ENCODE peak calls at places on chromosome 7, in ten cellular contexts. T, N, Y, Z, J, I, E, A, H and P are unnamed samples.

GRCh38 chr7:155193716-155194115 is 104.0 kb upstream of the INSIG1 start:
- DNase-seq in T (no peak), N (no peak), Y (no peak), Z (no peak), J (no peak), I (no peak), E (no peak), A (no peak), H (no peak), P (no peak)

GRCh38 chr7:41045556-41046123 is 657.2 kb downstream of the INHBA start:
- DNase-seq in T (no peak), N (peak), Y (no peak), Z (peak), J (no peak), I (peak), E (no peak), A (no peak), H (no peak), P (no peak)

GRCh38 chr7:42057331-42057730 is 179.7 kb downstream of the GLI3 start:
- DNase-seq in T (no peak), N (no peak), Y (no peak), Z (no peak), J (no peak), I (no peak), E (no peak), A (no peak), H (no peak), P (no peak)

GRCh38 chr7:141160246-141160855 is 86.5 kb downstream of the TMEM178B start:
- DNase-seq in T (no peak), N (no peak), Y (no peak), Z (no peak), J (no peak), I (no peak), E (no peak), A (no peak), H (no peak), P (no peak)

GRCh38 chr7:72092769-72093168 is 319.4 kb downstream of the CALN1 start:
- DNase-seq in T (peak), N (no peak), Y (no peak), Z (no peak), J (no peak), I (no peak), E (no peak), A (no peak), H (no peak), P (no peak)

GRCh38 chr7:55474944-55475911 is 97.1 kb downstream of the VOPP1 start:
- DNase-seq in T (no peak), N (peak), Y (no peak), Z (no peak), J (peak), I (no peak), E (no peak), A (no peak), H (no peak), P (no peak)

GRCh38 chr7:25495342-25495855 is 267.1 kb upstream of the NPVF start:
- DNase-seq in T (no peak), N (no peak), Y (no peak), Z (no peak), J (no peak), I (no peak), E (no peak), A (peak), H (no peak), P (no peak)

GRCh38 chr7:148014473-148014872 is 576.1 kb upstream of the C7orf33 start:
- DNase-seq in T (no peak), N (no peak), Y (no peak), Z (no peak), J (no peak), I (no peak), E (no peak), A (no peak), H (no peak), P (no peak)

GRCh38 chr7:44634187-44634838 is 27.9 kb downstream of the OGDH start:
- DNase-seq in T (no peak), N (no peak), Y (no peak), Z (no peak), J (no peak), I (peak), E (no peak), A (no peak), H (no peak), P (no peak)

GRCh38 chr7:2374401-2374800 is 19.8 kb downstream of the EIF3B start:
- DNase-seq in T (no peak), N (no peak), Y (no peak), Z (no peak), J (no peak), I (no peak), E (no peak), A (no peak), H (no peak), P (no peak)

GRCh38 chr7:50752422-50752821 is 30.3 kb downstream of the GRB10 start:
- DNase-seq in T (no peak), N (no peak), Y (no peak), Z (no peak), J (no peak), I (no peak), E (no peak), A (no peak), H (no peak), P (no peak)

DNA sequence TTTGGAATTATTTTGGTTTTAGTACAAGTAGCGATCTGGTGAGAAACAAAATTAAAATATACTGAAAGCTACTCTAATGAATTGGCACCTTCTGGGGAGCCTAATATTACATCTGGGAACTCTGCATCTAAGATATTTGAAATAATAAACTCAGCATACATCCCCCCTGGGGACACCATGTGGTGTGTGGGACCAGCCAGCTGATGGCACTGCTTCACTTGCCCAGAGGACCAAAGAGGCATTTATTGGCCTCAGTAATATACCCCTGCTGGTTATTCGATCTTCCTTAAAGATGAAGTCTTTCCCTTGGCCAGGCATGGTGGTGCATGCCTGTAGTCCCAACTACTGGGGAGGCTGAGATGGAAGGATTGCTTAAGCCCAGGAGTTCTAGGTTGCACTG is 195.1 kb upstream of the AUTS2 start:
- DNase-seq in T (no peak), N (no peak), Y (no peak), Z (peak), J (no peak), I (no peak), E (no peak), A (no peak), H (peak), P (no peak)
- TF ChIP-seq CTCF in T (peak), N (no peak), Y (peak), Z (no peak), J (no peak), I (no peak), E (peak), A (no peak), H (peak), P (peak)

GRCh38 chr7:9600974-9601373 is 1167.6 kb downstream of the NXPH1 start:
- DNase-seq in T (no peak), N (no peak), Y (no peak), Z (no peak), J (no peak), I (no peak), E (no peak), A (no peak), H (peak), P (no peak)
- TF ChIP-seq CTCF in T (peak), N (no peak), Y (peak), Z (no peak), J (no peak), I (no peak), E (no peak), A (no peak), H (peak), P (peak)

GRCh38 chr7:106779877-106780276 is 85.2 kb upstream of the PIK3CG start:
- DNase-seq in T (no peak), N (no peak), Y (no peak), Z (no peak), J (no peak), I (peak), E (no peak), A (no peak), H (peak), P (no peak)
- TF ChIP-seq CTCF in T (no peak), N (no peak), Y (peak), Z (peak), J (no peak), I (peak), E (no peak), A (no peak), H (peak), P (no peak)

DNA sequence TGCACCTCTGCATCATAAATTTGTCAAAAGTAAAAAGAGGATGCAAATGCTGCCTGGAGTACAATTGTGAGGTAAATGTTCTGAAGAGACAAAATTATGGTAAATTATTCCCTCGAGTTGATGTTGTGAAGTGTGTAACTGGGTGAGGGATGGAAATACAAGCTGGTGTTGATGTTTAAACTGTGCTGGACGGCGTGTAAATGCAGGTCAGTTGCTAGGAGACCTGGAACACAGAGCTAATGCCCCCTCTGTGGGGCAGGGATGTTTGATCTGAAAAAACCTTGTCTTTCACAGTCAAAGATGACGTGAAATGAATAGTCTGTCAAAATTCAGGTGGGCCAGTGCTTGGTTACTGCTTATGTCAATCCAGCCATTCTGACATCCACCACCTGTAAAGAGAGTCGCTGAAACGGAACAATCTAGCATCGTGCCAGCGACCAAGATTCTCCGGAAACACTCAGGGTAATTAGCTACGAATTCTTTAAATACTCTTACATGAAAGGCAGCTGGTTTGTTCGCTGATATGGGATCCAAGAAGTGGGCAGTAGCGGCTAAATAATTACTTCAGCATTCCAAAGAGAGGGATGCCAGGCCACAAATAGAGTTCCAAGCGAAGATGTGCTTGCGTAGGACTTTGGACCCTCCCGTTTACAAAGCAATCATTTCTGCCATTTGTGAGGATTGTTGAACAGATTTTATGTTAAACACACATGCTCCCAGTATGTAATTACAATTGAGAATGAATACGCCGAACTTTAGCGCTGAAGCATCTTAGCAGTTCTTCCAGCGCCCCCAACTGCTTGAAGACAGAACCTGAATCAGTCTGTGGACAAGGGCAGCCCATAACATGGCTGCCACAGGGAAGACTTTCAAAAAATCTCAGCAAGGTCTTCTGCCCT is 7.4 kb upstream of the ASB4 start:
- DNase-seq in T (no peak), N (no peak), Y (peak), Z (no peak), J (no peak), I (peak), E (no peak), A (peak), H (peak), P (no peak)
- TF ChIP-seq CTCF in T (peak), N (peak), Y (peak), Z (no peak), J (no peak), I (peak), E (no peak), A (no peak), H (no peak), P (peak)

DNA sequence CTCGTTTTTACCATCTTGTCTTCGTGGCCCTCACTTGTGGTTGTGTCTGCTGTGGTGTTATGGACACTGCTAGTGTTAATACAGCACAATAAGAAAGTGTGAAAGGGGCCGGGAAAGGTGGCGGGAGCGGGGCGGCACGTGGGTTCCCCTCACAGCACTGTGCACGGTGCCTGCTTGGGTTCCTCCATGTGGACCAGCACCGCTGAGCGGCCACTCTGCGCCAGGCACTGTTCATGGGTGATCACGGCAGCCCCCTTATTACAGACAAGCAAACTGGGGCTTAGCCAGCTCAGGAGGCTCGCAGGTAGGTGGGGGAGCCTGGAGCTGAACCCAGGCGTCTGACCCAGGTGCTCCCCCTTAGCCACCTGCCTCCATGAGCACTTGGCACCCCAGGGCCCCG is 12.2 kb downstream of the SUN1 start:
- DNase-seq in T (no peak), N (no peak), Y (no peak), Z (no peak), J (no peak), I (peak), E (no peak), A (no peak), H (no peak), P (no peak)
- TF ChIP-seq CTCF in T (no peak), N (no peak), Y (no peak), Z (no peak), J (no peak), I (no peak), E (no peak), A (no peak), H (no peak), P (no peak)